ENCODE peak calls at places on chromosomes 1 and 21, in six cellular contexts. One of them, this sample, is unnamed.
A peak's percentile ranks its signal among the peaks of the same experiment; 100 is the strongest.

GRCh38 chr1:172136925-172137324 is 283.6 kb upstream of the C1orf105 start:
- DNase-seq in SK-N-SH: no peak
- DNase-seq in GM23248: peak; percentile 42
- DNase-seq in HCT116: no peak
- DNase-seq in MM.1S: no peak
- DNase-seq in Karpas-422: no peak
- DNase-seq in this sample: no peak

GRCh38 chr1:203402609-203403337 is 51.9 kb upstream of the FMOD start:
- DNase-seq in SK-N-SH: no peak
- DNase-seq in GM23248: peak; percentile 92
- DNase-seq in HCT116: no peak
- DNase-seq in MM.1S: no peak
- DNase-seq in Karpas-422: peak; percentile 50
- DNase-seq in this sample: no peak

GRCh38 chr21:35838987-35839763 is 221.2 kb downstream of the SETD4 start:
- DNase-seq in SK-N-SH: no peak
- DNase-seq in GM23248: no peak
- DNase-seq in HCT116: no peak
- DNase-seq in MM.1S: no peak
- DNase-seq in Karpas-422: no peak
- DNase-seq in this sample: no peak

GRCh38 chr21:33937931-33938339 is 22.3 kb upstream of the ATP5PO start:
- DNase-seq in SK-N-SH: no peak
- DNase-seq in GM23248: no peak
- DNase-seq in HCT116: no peak
- DNase-seq in MM.1S: no peak
- DNase-seq in Karpas-422: peak; percentile 87
- DNase-seq in this sample: no peak

GRCh38 chr1:20187103-20187812 is 940 bp upstream of the PLA2G2C start:
- DNase-seq in SK-N-SH: no peak
- DNase-seq in GM23248: no peak
- DNase-seq in HCT116: no peak
- DNase-seq in MM.1S: no peak
- DNase-seq in Karpas-422: no peak
- DNase-seq in this sample: peak; percentile 72

GRCh38 chr1:182809414-182809957 is 19.9 kb downstream of the NPL start:
- DNase-seq in SK-N-SH: no peak
- DNase-seq in GM23248: peak; percentile 45
- DNase-seq in HCT116: no peak
- DNase-seq in MM.1S: no peak
- DNase-seq in Karpas-422: no peak
- DNase-seq in this sample: peak; percentile 15

GRCh38 chr1:231095595-231095994 is 55.5 kb upstream of the FAM89A start:
- DNase-seq in SK-N-SH: no peak
- DNase-seq in GM23248: no peak
- DNase-seq in HCT116: no peak
- DNase-seq in MM.1S: no peak
- DNase-seq in Karpas-422: no peak
- DNase-seq in this sample: no peak

GRCh38 chr1:119713538-119714456 is 2.1 kb downstream of the PHGDH start:
- DNase-seq in SK-N-SH: no peak
- DNase-seq in GM23248: peak; percentile 59
- DNase-seq in HCT116: no peak
- DNase-seq in MM.1S: no peak
- DNase-seq in Karpas-422: no peak
- DNase-seq in this sample: peak; percentile 4

GRCh38 chr1:94072840-94073516 is 48.0 kb downstream of the ABCA4 start:
- DNase-seq in SK-N-SH: no peak
- DNase-seq in GM23248: no peak
- DNase-seq in HCT116: no peak
- DNase-seq in MM.1S: no peak
- DNase-seq in Karpas-422: no peak
- DNase-seq in this sample: no peak

GRCh38 chr1:211830055-211830329 is 571 bp downstream of the LPGAT1 start:
- DNase-seq in SK-N-SH: no peak
- DNase-seq in GM23248: no peak
- DNase-seq in HCT116: no peak
- DNase-seq in MM.1S: peak; percentile 19
- DNase-seq in Karpas-422: no peak
- DNase-seq in this sample: no peak

GRCh38 chr1:230744382-230744781 is 2.8 kb upstream of the CAPN9 start:
- DNase-seq in SK-N-SH: no peak
- DNase-seq in GM23248: peak; percentile 36
- DNase-seq in HCT116: no peak
- DNase-seq in MM.1S: no peak
- DNase-seq in Karpas-422: no peak
- DNase-seq in this sample: peak; percentile 79

GRCh38 chr1:17831619-17832018 is 76.5 kb downstream of the ACTL8 start:
- DNase-seq in SK-N-SH: no peak
- DNase-seq in GM23248: peak; percentile 68
- DNase-seq in HCT116: no peak
- DNase-seq in MM.1S: peak; percentile 22
- DNase-seq in Karpas-422: peak; percentile 77
- DNase-seq in this sample: peak; percentile 36

GRCh38 chr1:104028670-104029069 is 279.0 kb downstream of the AMY1C start:
- DNase-seq in SK-N-SH: no peak
- DNase-seq in GM23248: no peak
- DNase-seq in HCT116: no peak
- DNase-seq in MM.1S: peak; percentile 7
- DNase-seq in Karpas-422: no peak
- DNase-seq in this sample: no peak

GRCh38 chr1:226973898-226974543 is 33.9 kb downstream of the COQ8A start:
- DNase-seq in SK-N-SH: no peak
- DNase-seq in GM23248: peak; percentile 40
- DNase-seq in HCT116: no peak
- DNase-seq in MM.1S: no peak
- DNase-seq in Karpas-422: no peak
- DNase-seq in this sample: peak; percentile 24

GRCh38 chr1:27668808-27669723 is 2.9 kb downstream of the IFI6 start:
- DNase-seq in SK-N-SH: peak; percentile 85
- DNase-seq in GM23248: peak; percentile 64
- DNase-seq in HCT116: no peak
- DNase-seq in MM.1S: peak; percentile 70
- DNase-seq in Karpas-422: peak; percentile 89
- DNase-seq in this sample: peak; percentile 74

GRCh38 chr1:147717051-147717705 is 43.2 kb downstream of the GJA5 start:
- DNase-seq in SK-N-SH: no peak
- DNase-seq in GM23248: no peak
- DNase-seq in HCT116: peak; percentile 78
- DNase-seq in MM.1S: no peak
- DNase-seq in Karpas-422: peak; percentile 67
- DNase-seq in this sample: peak; percentile 99

GRCh38 chr1:29698033-29698432 is 461.7 kb downstream of the PTPRU start:
- DNase-seq in SK-N-SH: peak; percentile 65
- DNase-seq in GM23248: peak; percentile 83
- DNase-seq in HCT116: peak; percentile 57
- DNase-seq in MM.1S: no peak
- DNase-seq in Karpas-422: peak; percentile 43
- DNase-seq in this sample: peak; percentile 85

GRCh38 chr1:91148641-91149069 is 126.8 kb upstream of the ZNF644 start:
- DNase-seq in SK-N-SH: no peak
- DNase-seq in GM23248: no peak
- DNase-seq in HCT116: no peak
- DNase-seq in MM.1S: no peak
- DNase-seq in Karpas-422: no peak
- DNase-seq in this sample: no peak

DNA sequence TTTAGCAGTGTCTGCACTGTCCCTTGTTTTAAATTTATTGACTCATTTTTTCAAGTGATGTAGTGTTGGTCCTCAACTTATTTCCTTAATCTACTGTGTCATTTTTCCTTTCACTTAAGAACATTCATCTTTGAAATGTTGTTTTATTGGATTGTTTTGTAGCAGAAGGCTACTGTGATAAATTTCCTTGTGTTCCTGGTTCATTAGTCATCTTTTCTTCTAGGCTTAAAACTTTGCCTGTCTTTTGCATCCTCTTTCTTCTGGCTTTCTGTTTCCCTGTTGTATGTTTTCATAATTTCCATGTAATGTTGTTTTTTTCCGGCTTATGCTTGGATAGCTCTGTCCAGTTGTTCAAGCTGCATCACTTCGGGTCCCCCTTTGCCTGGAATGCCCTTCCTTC is 61.9 kb downstream of the UBE2T start:
- DNase-seq in SK-N-SH: no peak
- DNase-seq in GM23248: peak; percentile 41
- DNase-seq in HCT116: no peak
- DNase-seq in MM.1S: no peak
- DNase-seq in Karpas-422: no peak
- DNase-seq in this sample: peak; percentile 9
- H3K27ac ChIP-seq in SK-N-SH: peak overlapping the region; percentile 55
- H3K27ac ChIP-seq in GM23248: no peak overlapping the region
- H3K27ac ChIP-seq in HCT116: no peak overlapping the region
- H3K27ac ChIP-seq in MM.1S: no peak overlapping the region
- H3K27ac ChIP-seq in Karpas-422: no peak overlapping the region
- H3K27ac ChIP-seq in this sample: no peak overlapping the region

GRCh38 chr1:64981602-64981981 is 15.2 kb upstream of the JAK1 start:
- DNase-seq in SK-N-SH: no peak
- DNase-seq in GM23248: no peak
- DNase-seq in HCT116: no peak
- DNase-seq in MM.1S: no peak
- DNase-seq in Karpas-422: no peak
- DNase-seq in this sample: peak; percentile 49

GRCh38 chr1:64984106-64984505 is 17.8 kb upstream of the JAK1 start:
- DNase-seq in SK-N-SH: no peak
- DNase-seq in GM23248: no peak
- DNase-seq in HCT116: no peak
- DNase-seq in MM.1S: no peak
- DNase-seq in Karpas-422: no peak
- DNase-seq in this sample: no peak

GRCh38 chr1:64984737-64985136 is 18.4 kb upstream of the JAK1 start:
- DNase-seq in SK-N-SH: no peak
- DNase-seq in GM23248: no peak
- DNase-seq in HCT116: no peak
- DNase-seq in MM.1S: no peak
- DNase-seq in Karpas-422: no peak
- DNase-seq in this sample: no peak

GRCh38 chr1:64982134-64982533 is 15.8 kb upstream of the JAK1 start:
- DNase-seq in SK-N-SH: no peak
- DNase-seq in GM23248: no peak
- DNase-seq in HCT116: no peak
- DNase-seq in MM.1S: no peak
- DNase-seq in Karpas-422: no peak
- DNase-seq in this sample: peak; percentile 66

GRCh38 chr1:64983110-64983509 is 16.8 kb upstream of the JAK1 start:
- DNase-seq in SK-N-SH: peak; percentile 61
- DNase-seq in GM23248: peak; percentile 49
- DNase-seq in HCT116: no peak
- DNase-seq in MM.1S: no peak
- DNase-seq in Karpas-422: no peak
- DNase-seq in this sample: peak; percentile 96
- H3K9ac ChIP-seq in SK-N-SH: no peak overlapping the region
- H3K9ac ChIP-seq in GM23248: no peak overlapping the region
- H3K9ac ChIP-seq in HCT116: no peak overlapping the region
- H3K9ac ChIP-seq in MM.1S: no peak overlapping the region
- H3K9ac ChIP-seq in Karpas-422: no peak overlapping the region
- H3K9ac ChIP-seq in this sample: peak overlapping the region; percentile 63

GRCh38 chr1:114043046-114043445 is 63.8 kb downstream of the OLFML3 start:
- DNase-seq in SK-N-SH: no peak
- DNase-seq in GM23248: no peak
- DNase-seq in HCT116: no peak
- DNase-seq in MM.1S: no peak
- DNase-seq in Karpas-422: no peak
- DNase-seq in this sample: no peak
- H3K9me2 ChIP-seq in SK-N-SH: no peaks in the 10 kb centered on the region
- H3K9me2 ChIP-seq in GM23248: no peaks in the 10 kb centered on the region
- H3K9me2 ChIP-seq in HCT116: no peaks in the 10 kb centered on the region
- H3K9me2 ChIP-seq in MM.1S: no peaks in the 10 kb centered on the region
- H3K9me2 ChIP-seq in Karpas-422: no peaks in the 10 kb centered on the region
- H3K9me2 ChIP-seq in this sample: no peaks in the 10 kb centered on the region

GRCh38 chr21:27168084-27168483 is 201.2 kb upstream of the ADAMTS5 start:
- DNase-seq in SK-N-SH: no peak
- DNase-seq in GM23248: peak; percentile 29
- DNase-seq in HCT116: no peak
- DNase-seq in MM.1S: no peak
- DNase-seq in Karpas-422: no peak
- DNase-seq in this sample: peak; percentile 2

GRCh38 chr21:27173052-27173451 is 206.2 kb upstream of the ADAMTS5 start:
- DNase-seq in SK-N-SH: no peak
- DNase-seq in GM23248: peak; percentile 64
- DNase-seq in HCT116: no peak
- DNase-seq in MM.1S: no peak
- DNase-seq in Karpas-422: no peak
- DNase-seq in this sample: no peak

GRCh38 chr21:27171704-27172103 is 204.8 kb upstream of the ADAMTS5 start:
- DNase-seq in SK-N-SH: no peak
- DNase-seq in GM23248: peak; percentile 74
- DNase-seq in HCT116: no peak
- DNase-seq in MM.1S: no peak
- DNase-seq in Karpas-422: no peak
- DNase-seq in this sample: no peak
- H3K27ac ChIP-seq in SK-N-SH: peak overlapping the region; percentile 11
- H3K27ac ChIP-seq in GM23248: peak overlapping the region; percentile 44
- H3K27ac ChIP-seq in HCT116: no peak overlapping the region
- H3K27ac ChIP-seq in MM.1S: no peak overlapping the region
- H3K27ac ChIP-seq in Karpas-422: no peak overlapping the region
- H3K27ac ChIP-seq in this sample: no peak overlapping the region

DNA sequence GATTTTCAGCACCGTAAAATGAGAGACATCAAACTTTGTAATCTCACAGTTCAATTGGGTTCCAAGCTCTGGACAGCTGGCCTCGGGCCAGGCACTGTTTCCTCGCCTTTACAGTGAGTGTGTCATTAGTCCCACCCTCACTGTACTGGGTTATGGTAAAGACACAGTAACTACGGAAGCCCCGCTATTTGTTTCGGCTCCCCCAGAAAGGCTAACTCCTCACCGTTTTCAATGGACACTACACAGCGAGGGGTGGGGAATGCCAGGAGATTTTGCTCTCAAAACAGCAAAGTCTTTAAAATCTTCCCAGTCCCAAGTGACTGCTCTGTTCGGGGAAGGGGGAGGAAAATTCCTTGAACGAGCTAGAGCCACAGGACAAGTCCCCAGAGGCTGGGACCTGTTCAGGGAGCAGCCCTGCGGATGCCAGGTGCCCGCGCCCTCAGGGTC is 757 bp upstream of the SPSB1 start:
- DNase-seq in SK-N-SH: peak; percentile 54
- DNase-seq in GM23248: peak; percentile 75
- DNase-seq in HCT116: no peak
- DNase-seq in MM.1S: no peak
- DNase-seq in Karpas-422: no peak
- DNase-seq in this sample: peak; percentile 81
- H3K9ac ChIP-seq in SK-N-SH: peak overlapping the region; percentile 16
- H3K9ac ChIP-seq in GM23248: peak overlapping the region; percentile 87
- H3K9ac ChIP-seq in HCT116: no peak overlapping the region
- H3K9ac ChIP-seq in MM.1S: no peak overlapping the region
- H3K9ac ChIP-seq in Karpas-422: no peak overlapping the region
- H3K9ac ChIP-seq in this sample: peak overlapping the region; percentile 45

GRCh38 chr1:170624141-170624540 is 39.8 kb upstream of the PRRX1 start:
- DNase-seq in SK-N-SH: no peak
- DNase-seq in GM23248: no peak
- DNase-seq in HCT116: no peak
- DNase-seq in MM.1S: peak; percentile 2
- DNase-seq in Karpas-422: no peak
- DNase-seq in this sample: no peak
- H3K9me2 ChIP-seq in SK-N-SH: no peaks in the 10 kb centered on the region
- H3K9me2 ChIP-seq in GM23248: no peaks in the 10 kb centered on the region
- H3K9me2 ChIP-seq in HCT116: no peaks in the 10 kb centered on the region
- H3K9me2 ChIP-seq in MM.1S: no peaks in the 10 kb centered on the region
- H3K9me2 ChIP-seq in Karpas-422: no peaks in the 10 kb centered on the region
- H3K9me2 ChIP-seq in this sample: no peaks in the 10 kb centered on the region

GRCh38 chr1:46368781-46369180 is 25.3 kb upstream of the FAAH start:
- DNase-seq in SK-N-SH: no peak
- DNase-seq in GM23248: no peak
- DNase-seq in HCT116: no peak
- DNase-seq in MM.1S: no peak
- DNase-seq in Karpas-422: peak; percentile 34
- DNase-seq in this sample: no peak
- H3K27ac ChIP-seq in SK-N-SH: no peak overlapping the region
- H3K27ac ChIP-seq in GM23248: no peak overlapping the region
- H3K27ac ChIP-seq in HCT116: no peak overlapping the region
- H3K27ac ChIP-seq in MM.1S: no peak overlapping the region
- H3K27ac ChIP-seq in Karpas-422: peak overlapping the region; percentile 57
- H3K27ac ChIP-seq in this sample: no peak overlapping the region

This sample was measured in PC-3.